ENCODE peak calls at places on chromosomes 6 and 20, in five cellular contexts. One of them, this sample, is unnamed.

GRCh38 chr6:13485923-13486557 is 1.4 kb downstream of the GFOD1 start:
- DNase-seq in nephron progenitor cell: peak
- DNase-seq in GM12878: no peak
- DNase-seq in AG09319: no peak
- DNase-seq in endothelial cell: peak
- DNase-seq in this sample: no peak

GRCh38 chr6:89044988-89045387 is 35.6 kb upstream of the PNRC1 start:
- DNase-seq in endothelial cell: no peak
- DNase-seq in nephron progenitor cell: no peak
- DNase-seq in GM12878: no peak
- DNase-seq in AG09319: no peak
- DNase-seq in this sample: no peak

GRCh38 chr6:82030761-82031160 is 216.8 kb downstream of the IBTK start:
- DNase-seq in nephron progenitor cell: no peak
- DNase-seq in GM12878: no peak
- DNase-seq in endothelial cell: no peak
- DNase-seq in AG09319: no peak
- DNase-seq in this sample: no peak

GRCh38 chr6:85143686-85144085 is 306.2 kb upstream of the NT5E start:
- DNase-seq in AG09319: no peak
- DNase-seq in GM12878: no peak
- DNase-seq in endothelial cell: no peak
- DNase-seq in nephron progenitor cell: no peak
- DNase-seq in this sample: no peak

GRCh38 chr6:169967687-169968086 is 216.3 kb downstream of the ERMARD start:
- DNase-seq in endothelial cell: no peak
- DNase-seq in nephron progenitor cell: no peak
- DNase-seq in AG09319: no peak
- DNase-seq in GM12878: no peak
- DNase-seq in this sample: no peak

GRCh38 chr6:21900730-21901129 is 307.2 kb downstream of the SOX4 start:
- DNase-seq in AG09319: no peak
- DNase-seq in GM12878: no peak
- DNase-seq in endothelial cell: no peak
- DNase-seq in nephron progenitor cell: no peak
- DNase-seq in this sample: no peak

GRCh38 chr6:2247664-2248063 is 2.3 kb upstream of the GMDS start:
- DNase-seq in GM12878: no peak
- DNase-seq in AG09319: no peak
- DNase-seq in nephron progenitor cell: no peak
- DNase-seq in endothelial cell: no peak
- DNase-seq in this sample: no peak

GRCh38 chr6:145075425-145075824 is 659.9 kb downstream of the EPM2A start:
- DNase-seq in nephron progenitor cell: no peak
- DNase-seq in AG09319: no peak
- DNase-seq in endothelial cell: no peak
- DNase-seq in GM12878: no peak
- DNase-seq in this sample: no peak

GRCh38 chr6:26312501-26313390 is 52.3 kb upstream of the BTN3A2 start:
- DNase-seq in endothelial cell: peak
- DNase-seq in GM12878: no peak
- DNase-seq in nephron progenitor cell: peak
- DNase-seq in AG09319: peak
- DNase-seq in this sample: no peak

GRCh38 chr6:29723666-29724588 is 693 bp downstream of the HLA-F start:
- DNase-seq in AG09319: no peak
- DNase-seq in endothelial cell: peak
- DNase-seq in GM12878: no peak
- DNase-seq in nephron progenitor cell: peak
- DNase-seq in this sample: no peak

GRCh38 chr6:170388113-170388512 is 81.6 kb downstream of the FAM120B start:
- DNase-seq in GM12878: no peak
- DNase-seq in AG09319: peak
- DNase-seq in nephron progenitor cell: no peak
- DNase-seq in endothelial cell: no peak
- DNase-seq in this sample: no peak

GRCh38 chr20:40489886-40490285 is 199.2 kb downstream of the MAFB start:
- DNase-seq in GM12878: no peak
- DNase-seq in nephron progenitor cell: no peak
- DNase-seq in AG09319: no peak
- DNase-seq in endothelial cell: no peak
- DNase-seq in this sample: peak

GRCh38 chr20:58570181-58570859 is 55.1 kb upstream of the APCDD1L start:
- DNase-seq in nephron progenitor cell: no peak
- DNase-seq in GM12878: no peak
- DNase-seq in AG09319: no peak
- DNase-seq in endothelial cell: no peak
- DNase-seq in this sample: no peak

GRCh38 chr6:170553686-170554085 is 483 bp upstream of the TBP start:
- DNase-seq in endothelial cell: peak
- DNase-seq in AG09319: no peak
- DNase-seq in GM12878: no peak
- DNase-seq in nephron progenitor cell: no peak
- DNase-seq in this sample: no peak

GRCh38 chr6:37273697-37274096 is 15.8 kb upstream of the TMEM217 start:
- DNase-seq in nephron progenitor cell: no peak
- DNase-seq in GM12878: no peak
- DNase-seq in endothelial cell: no peak
- DNase-seq in AG09319: no peak
- DNase-seq in this sample: no peak

GRCh38 chr6:43189905-43190304 is 7.9 kb downstream of the CUL9 start:
- DNase-seq in endothelial cell: no peak
- DNase-seq in GM12878: no peak
- DNase-seq in AG09319: no peak
- DNase-seq in nephron progenitor cell: no peak
- DNase-seq in this sample: no peak

GRCh38 chr20:43925215-43925614 is 10.6 kb downstream of the TOX2 start:
- DNase-seq in GM12878: peak
- DNase-seq in nephron progenitor cell: no peak
- DNase-seq in AG09319: no peak
- DNase-seq in endothelial cell: no peak
- DNase-seq in this sample: no peak

GRCh38 chr6:3356056-3356823 is 97.5 kb downstream of the PSMG4 start:
- DNase-seq in GM12878: peak
- DNase-seq in nephron progenitor cell: peak
- DNase-seq in AG09319: peak
- DNase-seq in endothelial cell: peak
- DNase-seq in this sample: no peak

GRCh38 chr20:56624786-56625681 is 4.1 kb upstream of the TFAP2C start:
- DNase-seq in AG09319: no peak
- DNase-seq in GM12878: no peak
- DNase-seq in nephron progenitor cell: peak
- DNase-seq in endothelial cell: peak
- DNase-seq in this sample: no peak

GRCh38 chr6:4055420-4056041 is 23.4 kb downstream of the FAM217A start:
- DNase-seq in endothelial cell: no peak
- DNase-seq in nephron progenitor cell: no peak
- DNase-seq in AG09319: peak
- DNase-seq in GM12878: no peak
- DNase-seq in this sample: peak

GRCh38 chr20:17602493-17602892 is 32.6 kb downstream of the DSTN start:
- DNase-seq in endothelial cell: no peak
- DNase-seq in GM12878: no peak
- DNase-seq in nephron progenitor cell: no peak
- DNase-seq in AG09319: no peak
- DNase-seq in this sample: no peak

GRCh38 chr6:42405025-42405424 is 46.7 kb downstream of the TRERF1 start:
- DNase-seq in nephron progenitor cell: no peak
- DNase-seq in endothelial cell: no peak
- DNase-seq in AG09319: no peak
- DNase-seq in GM12878: no peak
- DNase-seq in this sample: no peak

GRCh38 chr20:5078399-5078958 is 41.3 kb downstream of the PCNA start:
- DNase-seq in endothelial cell: no peak
- DNase-seq in nephron progenitor cell: no peak
- DNase-seq in GM12878: peak
- DNase-seq in AG09319: no peak
- DNase-seq in this sample: no peak

GRCh38 chr6:127515794-127516675 is 3.1 kb downstream of the MTCL3 start:
- DNase-seq in AG09319: peak
- DNase-seq in endothelial cell: peak
- DNase-seq in GM12878: no peak
- DNase-seq in nephron progenitor cell: peak
- DNase-seq in this sample: no peak

GRCh38 chr6:33988121-33989015 is 157.5 kb downstream of the GRM4 start:
- DNase-seq in AG09319: no peak
- DNase-seq in endothelial cell: no peak
- DNase-seq in GM12878: no peak
- DNase-seq in nephron progenitor cell: no peak
- DNase-seq in this sample: no peak

GRCh38 chr20:40551125-40551530 is 137.9 kb downstream of the MAFB start:
- DNase-seq in GM12878: no peak
- DNase-seq in AG09319: no peak
- DNase-seq in nephron progenitor cell: no peak
- DNase-seq in endothelial cell: no peak
- DNase-seq in this sample: no peak

GRCh38 chr20:48317578-48317977 is 510.2 kb downstream of the PREX1 start:
- DNase-seq in AG09319: no peak
- DNase-seq in endothelial cell: no peak
- DNase-seq in nephron progenitor cell: no peak
- DNase-seq in GM12878: no peak
- DNase-seq in this sample: no peak

GRCh38 chr20:50491926-50492634 is 18.1 kb upstream of the PTPN1 start:
- DNase-seq in GM12878: no peak
- DNase-seq in nephron progenitor cell: no peak
- DNase-seq in endothelial cell: no peak
- DNase-seq in AG09319: no peak
- DNase-seq in this sample: no peak

GRCh38 chr20:32556312-32557184 is 28.6 kb downstream of the NOL4L start:
- DNase-seq in AG09319: no peak
- DNase-seq in nephron progenitor cell: no peak
- DNase-seq in endothelial cell: no peak
- DNase-seq in GM12878: no peak
- DNase-seq in this sample: no peak

GRCh38 chr6:113055086-113055485 is 708.0 kb downstream of the RFPL4B start:
- DNase-seq in GM12878: no peak
- DNase-seq in endothelial cell: no peak
- DNase-seq in AG09319: no peak
- DNase-seq in nephron progenitor cell: no peak
- DNase-seq in this sample: no peak

GRCh38 chr20:21534453-21534852 is 20.6 kb upstream of the NKX2-2 start:
- DNase-seq in nephron progenitor cell: no peak
- DNase-seq in GM12878: no peak
- DNase-seq in AG09319: no peak
- DNase-seq in endothelial cell: no peak
- DNase-seq in this sample: no peak

GRCh38 chr20:48635791-48636267 is 192.0 kb downstream of the PREX1 start:
- DNase-seq in AG09319: no peak
- DNase-seq in nephron progenitor cell: peak
- DNase-seq in GM12878: no peak
- DNase-seq in endothelial cell: peak
- DNase-seq in this sample: peak

GRCh38 chr6:40789143-40789764 is 202.1 kb upstream of the LRFN2 start:
- DNase-seq in GM12878: no peak
- DNase-seq in nephron progenitor cell: peak
- DNase-seq in endothelial cell: peak
- DNase-seq in AG09319: no peak
- DNase-seq in this sample: no peak

DNA sequence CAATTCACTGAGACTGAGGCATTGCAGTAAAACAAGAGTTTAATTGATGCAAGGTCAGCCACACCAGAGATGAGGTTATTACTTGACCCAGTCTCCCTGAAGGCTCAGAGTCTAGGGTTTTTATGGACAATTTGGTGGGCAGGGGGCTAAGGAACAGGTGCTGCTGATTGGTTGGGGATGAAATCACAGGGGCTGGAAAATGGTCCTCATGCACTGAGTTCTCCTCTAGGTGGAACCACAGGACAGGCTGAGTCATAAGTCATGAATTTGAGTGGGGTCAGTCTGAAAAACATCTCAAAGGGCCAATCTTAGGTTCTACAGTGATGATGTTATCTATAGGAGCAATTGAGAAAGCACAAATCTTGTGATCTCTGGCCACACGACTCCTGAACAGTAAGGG is 6.0 kb upstream of the MRS2 start:
- DNase-seq in endothelial cell: no peak
- DNase-seq in GM12878: no peak
- DNase-seq in AG09319: no peak
- DNase-seq in nephron progenitor cell: no peak
- DNase-seq in this sample: no peak
- TF ChIP-seq CTCF in endothelial cell: no peak
- TF ChIP-seq CTCF in GM12878: no peak
- TF ChIP-seq CTCF in AG09319: no peak
- TF ChIP-seq CTCF in nephron progenitor cell: no peak
- TF ChIP-seq CTCF in this sample: no peak

DNA sequence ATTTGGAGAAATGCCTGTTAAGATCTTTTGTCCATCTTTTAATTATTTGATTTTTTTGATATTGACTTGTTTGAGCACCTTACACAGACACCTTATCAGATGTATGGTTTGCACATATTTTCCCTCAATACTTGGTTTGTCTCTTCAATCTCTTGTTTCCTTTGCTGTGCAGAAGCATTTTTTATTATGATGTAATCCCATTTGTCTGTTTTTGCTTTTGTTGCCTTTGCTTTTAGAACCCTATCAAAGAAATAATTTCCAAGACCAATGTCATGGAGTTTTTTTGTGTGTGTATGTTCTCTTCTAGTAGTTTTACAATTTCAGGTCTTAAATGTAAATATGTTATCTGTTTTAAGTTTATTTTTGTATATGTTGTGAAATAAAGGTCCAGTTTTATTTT is 73.9 kb downstream of the HTR1B start:
- DNase-seq in nephron progenitor cell: no peak
- DNase-seq in AG09319: no peak
- DNase-seq in GM12878: no peak
- DNase-seq in endothelial cell: no peak
- DNase-seq in this sample: no peak
- TF ChIP-seq CTCF in nephron progenitor cell: no peak
- TF ChIP-seq CTCF in AG09319: no peak
- TF ChIP-seq CTCF in GM12878: no peak
- TF ChIP-seq CTCF in endothelial cell: no peak
- TF ChIP-seq CTCF in this sample: no peak

GRCh38 chr20:62254021-62254724 is 15.9 kb downstream of the OSBPL2 start:
- DNase-seq in GM12878: no peak
- DNase-seq in nephron progenitor cell: no peak
- DNase-seq in endothelial cell: no peak
- DNase-seq in AG09319: no peak
- DNase-seq in this sample: no peak
- TF ChIP-seq CTCF in GM12878: no peak
- TF ChIP-seq CTCF in nephron progenitor cell: no peak
- TF ChIP-seq CTCF in endothelial cell: no peak
- TF ChIP-seq CTCF in AG09319: no peak
- TF ChIP-seq CTCF in this sample: no peak

GRCh38 chr6:98984102-98984501 is 36.4 kb upstream of the FBXL4 start:
- DNase-seq in AG09319: no peak
- DNase-seq in endothelial cell: no peak
- DNase-seq in nephron progenitor cell: peak
- DNase-seq in GM12878: no peak
- DNase-seq in this sample: no peak

GRCh38 chr6:98985391-98985790 is 37.6 kb upstream of the FBXL4 start:
- DNase-seq in GM12878: no peak
- DNase-seq in nephron progenitor cell: no peak
- DNase-seq in endothelial cell: no peak
- DNase-seq in AG09319: no peak
- DNase-seq in this sample: no peak

GRCh38 chr6:98977606-98978292 is 30.0 kb upstream of the FBXL4 start:
- DNase-seq in GM12878: no peak
- DNase-seq in AG09319: no peak
- DNase-seq in endothelial cell: no peak
- DNase-seq in nephron progenitor cell: no peak
- DNase-seq in this sample: peak

GRCh38 chr6:98976674-98977365 is 29.1 kb upstream of the FBXL4 start:
- DNase-seq in GM12878: no peak
- DNase-seq in nephron progenitor cell: no peak
- DNase-seq in endothelial cell: no peak
- DNase-seq in AG09319: no peak
- DNase-seq in this sample: no peak

GRCh38 chr6:98980814-98981213 is 33.1 kb upstream of the FBXL4 start:
- DNase-seq in GM12878: no peak
- DNase-seq in endothelial cell: no peak
- DNase-seq in nephron progenitor cell: no peak
- DNase-seq in AG09319: no peak
- DNase-seq in this sample: no peak
- TF ChIP-seq CTCF in GM12878: no peak
- TF ChIP-seq CTCF in endothelial cell: no peak
- TF ChIP-seq CTCF in nephron progenitor cell: no peak
- TF ChIP-seq CTCF in AG09319: no peak
- TF ChIP-seq CTCF in this sample: peak